ENCODE peak calls at places on chromosomes 4 and X, in nine cellular contexts. K, F, N, D, B, Y, V, I and A are unnamed samples.

GRCh38 chr4:126071346-126072333 is 756.9 kb downstream of the FAT4 start:
- DNase-seq in B (no peak), K (no peak), V (peak; percentile 16), I (peak; percentile 44), D (no peak), F (no peak), Y (peak; percentile 80), N (no peak), A (no peak)

GRCh38 chr4:25813705-25814104 is 49.1 kb downstream of the SEL1L3 start:
- DNase-seq in I (no peak), N (no peak), K (no peak), Y (peak; percentile 85), V (no peak), D (no peak), F (no peak), B (no peak), A (peak; percentile 85)

GRCh38 chr4:128716325-128716724 is 93.2 kb upstream of the JADE1 start:
- DNase-seq in D (no peak), B (no peak), N (no peak), K (no peak), F (no peak), V (no peak), Y (peak; percentile 53), I (no peak), A (no peak)

GRCh38 chrX:153411255-153411987 is at the start of gene ZFP92:
- DNase-seq in D (no peak), B (no peak), K (no peak), V (no peak), F (no peak), I (no peak), N (no peak), Y (peak; percentile 2), A (no peak)

GRCh38 chr4:142707397-142707796 is 138.7 kb downstream of the INPP4B start:
- DNase-seq in B (no peak), Y (no peak), F (no peak), K (no peak), N (no peak), V (no peak), D (no peak), I (no peak), A (peak; percentile 38)

GRCh38 chr4:152424980-152425379 is 110.9 kb downstream of the FBXW7 start:
- DNase-seq in N (no peak), F (no peak), Y (no peak), I (no peak), K (no peak), V (no peak), D (no peak), B (no peak), A (no peak)

GRCh38 chrX:132602701-132603100 is 113.9 kb upstream of the MBNL3 start:
- DNase-seq in N (no peak), F (no peak), K (no peak), D (no peak), V (no peak), I (no peak), Y (no peak), B (no peak), A (no peak)

GRCh38 chr4:32789026-32789608 is 2068.9 kb downstream of the PCDH7 start:
- DNase-seq in I (peak; percentile 75), V (no peak), B (no peak), Y (no peak), K (no peak), F (no peak), N (no peak), D (no peak), A (peak; percentile 72)

GRCh38 chr4:41359069-41359769 is 102.5 kb downstream of the UCHL1 start:
- DNase-seq in F (no peak), K (no peak), N (no peak), D (no peak), I (no peak), Y (no peak), V (peak; percentile 84), B (no peak), A (peak; percentile 25)

GRCh38 chr4:7960790-7961655 is 21.4 kb upstream of the AFAP1 start:
- DNase-seq in Y (peak; percentile 99), V (no peak), F (no peak), N (no peak), B (no peak), K (no peak), I (peak; percentile 83), D (no peak), A (peak; percentile 85)

GRCh38 chrX:130173190-130173895 is 1.6 kb downstream of the RAB33A start:
- DNase-seq in I (peak; percentile 74), K (no peak), Y (peak; percentile 87), B (peak; percentile 1), F (no peak), V (no peak), D (no peak), N (no peak), A (no peak)

GRCh38 chr4:74055096-74055495 is 16.6 kb upstream of the CXCL3 start:
- DNase-seq in N (no peak), D (no peak), F (no peak), B (no peak), K (no peak), Y (no peak), I (no peak), V (no peak), A (no peak)

GRCh38 chr4:156347412-156348075 is 393.9 kb upstream of the CTSO start:
- DNase-seq in D (no peak), K (no peak), I (no peak), F (no peak), V (no peak), N (no peak), Y (peak; percentile 25), B (no peak), A (peak; percentile 86)

GRCh38 chr4:38686682-38687081 is 22.7 kb downstream of the KLF3 start:
- DNase-seq in K (no peak), Y (peak; percentile 23), F (no peak), D (no peak), B (no peak), N (no peak), I (no peak), V (no peak), A (no peak)

GRCh38 chr4:118279328-118279727 is 73.5 kb downstream of the PRSS12 start:
- DNase-seq in I (no peak), Y (no peak), F (no peak), B (no peak), K (no peak), V (no peak), D (no peak), N (no peak), A (peak; percentile 5)

GRCh38 chr4:169341490-169341889 is 70.7 kb upstream of the SH3RF1 start:
- DNase-seq in K (no peak), V (no peak), N (no peak), B (no peak), Y (peak; percentile 45), I (no peak), F (no peak), D (no peak), A (no peak)

GRCh38 chr4:133147922-133148689 is 988 bp upstream of the PCDH10 start:
- DNase-seq in N (no peak), Y (peak; percentile 9), D (no peak), B (peak; percentile 30), V (peak; percentile 69), F (no peak), K (peak; percentile 71), I (no peak), A (peak; percentile 16)

GRCh38 chr4:76611164-76611563 is 176.1 kb downstream of the SHROOM3 start:
- DNase-seq in Y (peak; percentile 69), K (no peak), N (no peak), V (no peak), I (no peak), B (no peak), F (no peak), D (no peak), A (peak; percentile 59)

GRCh38 chr4:156677136-156677535 is 294.5 kb downstream of the PDGFC start:
- DNase-seq in V (peak; percentile 15), F (no peak), D (no peak), K (no peak), N (no peak), I (peak; percentile 34), Y (peak; percentile 75), B (no peak), A (peak; percentile 40)

GRCh38 chrX:46553935-46554334 is 8.7 kb upstream of the ZNF674 start:
- DNase-seq in K (no peak), Y (no peak), V (no peak), F (no peak), B (no peak), N (no peak), D (no peak), I (no peak), A (no peak)

GRCh38 chrX:70554081-70554480 is 109.4 kb downstream of the DLG3 start:
- DNase-seq in K (no peak), B (no peak), N (no peak), I (peak; percentile 2), V (no peak), F (no peak), D (no peak), Y (peak; percentile 42), A (peak; percentile 7)

GRCh38 chrX:78658851-78659744 is at the start of gene RTL3:
- DNase-seq in I (no peak), K (no peak), V (no peak), F (no peak), N (no peak), Y (peak; percentile 90), B (no peak), D (no peak), A (peak; percentile 71)

GRCh38 chr4:56908206-56909082 is 744 bp downstream of the REST start:
- DNase-seq in F (peak; percentile 76), N (peak; percentile 79), V (peak; percentile 34), B (peak; percentile 38), Y (peak; percentile 54), K (peak; percentile 83), I (peak; percentile 86), D (peak; percentile 35), A (peak; percentile 72)

GRCh38 chr4:118351851-118352827 is 664 bp downstream of the PRSS12 start:
- DNase-seq in F (peak; percentile 67), Y (no peak), D (no peak), V (peak; percentile 74), I (no peak), B (no peak), N (peak; percentile 79), K (peak; percentile 75), A (peak; percentile 16)

GRCh38 chr4:6688879-6689505 is 4.7 kb upstream of the S100P start:
- DNase-seq in I (peak; percentile 93), Y (peak; percentile 86), V (peak; percentile 74), N (peak; percentile 58), K (no peak), D (peak; percentile 49), F (no peak), B (no peak), A (peak; percentile 79)

GRCh38 chr4:150784305-150784704 is 202.4 kb downstream of the MAB21L2 start:
- DNase-seq in B (no peak), D (no peak), I (no peak), Y (no peak), V (peak; percentile 8), N (no peak), K (no peak), F (no peak), A (no peak)